ENCODE peak calls at places on chromosomes 7 and 10, in four cellular contexts. Q, M, W and F are unnamed samples.

GRCh38 chr10:72812798-72813430 is 80.6 kb upstream of the OIT3 start:
- DNase-seq in Q (no peak), M (no peak), W (no peak), F (no peak)

GRCh38 chr10:46555713-46556514 is 544 bp downstream of the GPRIN2 start:
- DNase-seq in Q (no peak), M (no peak), W (no peak), F (no peak)

GRCh38 chr7:6121141-6121540 is 90.0 kb downstream of the ANKRD61 start:
- DNase-seq in Q (no peak), M (no peak), W (no peak), F (no peak)

GRCh38 chr10:70432101-70432500 is 9.4 kb downstream of the NODAL start:
- DNase-seq in Q (no peak), M (peak), W (no peak), F (no peak)

GRCh38 chr10:28551086-28551485 is 18.2 kb downstream of the WAC start:
- DNase-seq in Q (no peak), M (no peak), W (no peak), F (no peak)

GRCh38 chr7:37150856-37151255 is 297.8 kb downstream of the ELMO1 start:
- DNase-seq in Q (no peak), M (no peak), W (no peak), F (no peak)

GRCh38 chr10:17210361-17210760 is 8.9 kb upstream of the TRDMT1 start:
- DNase-seq in Q (no peak), M (no peak), W (no peak), F (no peak)

GRCh38 chr7:142711722-142712616 is 37.3 kb upstream of the PRSS1 start:
- DNase-seq in Q (no peak), M (no peak), W (peak), F (peak)

GRCh38 chr7:106660862-106661720 is at the start of gene CCDC71L:
- DNase-seq in Q (peak), M (no peak), W (peak), F (peak)

GRCh38 chr7:38385682-38386081 is 112.2 kb upstream of the TARP start:
- DNase-seq in Q (no peak), M (no peak), W (no peak), F (no peak)

GRCh38 chr7:47513741-47514241 is 68.1 kb downstream of the TNS3 start:
- DNase-seq in Q (no peak), M (no peak), W (no peak), F (no peak)

GRCh38 chr10:88986549-88987242 is 3.9 kb upstream of the FAS start:
- DNase-seq in Q (no peak), M (peak), W (peak), F (no peak)

GRCh38 chr7:93171606-93172226 is 23.5 kb upstream of the SAMD9L start:
- DNase-seq in Q (no peak), M (no peak), W (no peak), F (no peak)

GRCh38 chr7:100675581-100676350 is 2.2 kb downstream of the GNB2 start:
- DNase-seq in Q (peak), M (no peak), W (peak), F (peak)

GRCh38 chr10:62045765-62046521 is 144.4 kb downstream of the ARID5B start:
- DNase-seq in Q (no peak), M (peak), W (no peak), F (no peak)

GRCh38 chr7:92915348-92915747 is 79.0 kb upstream of the CDK6 start:
- DNase-seq in Q (no peak), M (no peak), W (no peak), F (no peak)

GRCh38 chr7:100890640-100891521 is 1.4 kb upstream of the UFSP1 start:
- DNase-seq in Q (no peak), M (no peak), W (no peak), F (no peak)

GRCh38 chr10:112307631-112308502 is 24.7 kb downstream of the TECTB start:
- DNase-seq in Q (no peak), M (peak), W (peak), F (no peak)

GRCh38 chr7:102069913-102070629 is 216.6 kb upstream of the SH2B2 start:
- DNase-seq in Q (no peak), M (no peak), W (no peak), F (no peak)

GRCh38 chr7:147711429-147711828 is 879.1 kb upstream of the C7orf33 start:
- DNase-seq in Q (no peak), M (no peak), W (no peak), F (no peak)

DNA sequence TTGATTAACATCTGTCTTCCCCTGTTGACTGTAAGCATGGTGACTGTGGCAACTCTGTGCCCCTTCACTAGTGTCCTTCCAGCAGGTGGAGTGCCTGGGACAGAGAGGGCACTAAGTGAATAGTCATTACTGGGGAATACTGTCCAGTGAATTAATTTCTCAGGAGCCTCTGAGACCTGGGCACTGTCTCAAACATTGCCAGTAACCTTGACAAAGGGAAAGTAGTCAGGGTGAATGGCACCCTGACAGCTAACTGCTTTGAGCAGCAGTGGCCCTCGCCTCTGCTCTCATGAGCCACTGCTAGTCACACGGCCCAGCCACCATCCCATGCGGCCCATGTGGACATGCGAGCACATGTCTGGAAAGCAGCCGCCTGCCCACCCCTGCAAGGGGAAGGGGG is 13.1 kb upstream of the GRB10 start:
- DNase-seq in Q (no peak), M (no peak), W (no peak), F (no peak)
- TF ChIP-seq GABPA in Q (no peak), M (no peak), W (no peak), F (no peak)

GRCh38 chr10:122375761-122376160 is 1.3 kb downstream of the PLEKHA1 start:
- DNase-seq in Q (no peak), M (no peak), W (no peak), F (no peak)
- H3K27ac ChIP-seq in Q (no peak), M (peak), W (peak), F (no peak)

GRCh38 chr7:151840088-151840910 is 36.6 kb downstream of the PRKAG2 start:
- DNase-seq in Q (no peak), M (no peak), W (no peak), F (no peak)
- TF ChIP-seq GABPA in Q (no peak), M (no peak), W (no peak), F (no peak)

GRCh38 chr10:32143302-32143847 is 87.2 kb upstream of the KIF5B start:
- DNase-seq in Q (no peak), M (no peak), W (no peak), F (no peak)

GRCh38 chr10:32142646-32143045 is 86.4 kb upstream of the KIF5B start:
- DNase-seq in Q (no peak), M (no peak), W (no peak), F (no peak)

GRCh38 chr10:32141018-32141807 is 85.0 kb upstream of the KIF5B start:
- DNase-seq in Q (no peak), M (no peak), W (no peak), F (no peak)

GRCh38 chr10:32140403-32140802 is 84.2 kb upstream of the KIF5B start:
- DNase-seq in Q (no peak), M (no peak), W (no peak), F (no peak)

DNA sequence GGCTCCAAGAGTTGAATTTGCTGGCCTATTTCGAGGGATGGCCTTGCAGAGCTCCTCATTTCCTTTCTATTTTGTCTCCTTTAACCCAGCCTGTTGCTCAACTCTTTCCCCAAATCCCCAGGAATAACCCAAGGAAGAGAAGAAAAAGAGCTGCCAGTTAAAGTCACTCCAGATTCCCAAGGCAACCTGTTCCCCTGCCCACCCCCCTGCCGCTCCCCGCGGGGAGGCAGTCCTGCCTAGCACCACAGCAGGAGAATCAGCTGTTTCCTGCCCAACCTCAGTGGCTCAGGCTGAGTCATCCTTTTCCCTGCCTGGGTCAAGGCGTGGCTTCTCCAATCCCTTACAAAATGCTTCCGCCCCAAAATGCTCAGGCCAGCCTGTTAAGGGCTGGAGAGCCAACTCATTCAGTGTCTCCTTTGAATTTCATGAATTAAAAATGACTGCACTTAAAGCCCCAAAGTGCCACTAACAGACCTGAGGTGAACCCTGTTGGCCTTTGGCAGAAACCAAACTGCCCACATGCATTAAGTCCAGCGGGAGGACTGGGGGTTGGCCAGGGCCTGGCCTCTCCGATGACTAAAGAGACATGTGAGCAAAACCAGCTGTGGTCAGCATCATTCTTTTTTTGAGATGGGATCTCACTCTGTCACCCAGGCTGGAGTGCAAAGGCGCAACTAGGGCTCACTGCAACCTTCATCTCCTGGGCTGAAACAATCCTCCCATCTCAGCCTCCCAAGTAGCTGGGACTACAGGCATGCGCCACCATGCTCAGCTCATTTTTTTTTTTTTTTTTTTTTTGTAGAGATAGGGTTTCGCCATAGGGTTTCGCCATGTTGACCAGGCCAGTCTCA is 83.2 kb upstream of the KIF5B start:
- DNase-seq in Q (no peak), M (peak), W (peak), F (peak)
- H3K27ac ChIP-seq in Q (no peak), M (no peak), W (peak), F (no peak)

DNA sequence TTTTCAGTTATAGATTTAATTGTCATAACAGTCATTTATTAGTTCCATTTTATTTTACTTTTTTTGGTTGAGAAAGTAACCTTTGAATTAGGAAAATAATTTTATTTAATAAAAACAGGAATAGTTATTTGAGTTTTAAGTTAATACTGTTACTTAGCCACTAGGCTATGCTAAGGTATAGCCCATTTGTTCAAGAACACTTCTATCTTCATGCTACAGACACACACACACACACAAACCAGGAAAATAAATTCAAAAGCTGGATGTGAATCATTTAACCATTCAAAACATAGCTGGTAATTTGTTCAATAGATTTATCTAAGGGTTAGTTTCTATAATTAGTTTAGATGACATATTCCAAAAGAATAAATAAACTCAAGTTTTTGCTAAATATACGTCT is 148.4 kb downstream of the RNF133 start:
- DNase-seq in Q (no peak), M (no peak), W (no peak), F (no peak)
- TF ChIP-seq GABPA in Q (no peak), M (no peak), W (no peak), F (no peak)

GRCh38 chr10:82576093-82576492 is 701.1 kb downstream of the NRG3 start:
- DNase-seq in Q (no peak), M (no peak), W (no peak), F (no peak)

DNA sequence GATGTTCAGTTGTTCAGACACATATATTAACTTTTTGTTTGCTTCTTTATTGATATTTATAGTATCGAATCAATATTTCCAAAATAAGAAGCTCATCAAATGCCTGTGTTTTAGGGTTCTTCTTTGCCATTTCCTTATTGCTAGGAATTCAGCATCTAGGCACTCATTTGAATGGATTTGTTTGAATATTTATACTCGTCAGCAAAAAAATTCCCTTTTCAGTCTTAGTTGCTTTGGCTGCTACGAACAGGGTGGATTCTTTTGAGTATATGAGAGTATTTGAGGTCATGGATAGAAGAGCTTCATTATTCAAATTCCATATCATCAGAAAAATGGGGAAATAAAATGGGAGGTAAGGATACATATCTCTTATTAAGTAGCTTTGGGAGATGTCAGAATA is 706.9 kb downstream of the NRG3 start:
- DNase-seq in Q (no peak), M (no peak), W (no peak), F (no peak)
- H3K27ac ChIP-seq in Q (no peak), M (no peak), W (no peak), F (no peak)

DNA sequence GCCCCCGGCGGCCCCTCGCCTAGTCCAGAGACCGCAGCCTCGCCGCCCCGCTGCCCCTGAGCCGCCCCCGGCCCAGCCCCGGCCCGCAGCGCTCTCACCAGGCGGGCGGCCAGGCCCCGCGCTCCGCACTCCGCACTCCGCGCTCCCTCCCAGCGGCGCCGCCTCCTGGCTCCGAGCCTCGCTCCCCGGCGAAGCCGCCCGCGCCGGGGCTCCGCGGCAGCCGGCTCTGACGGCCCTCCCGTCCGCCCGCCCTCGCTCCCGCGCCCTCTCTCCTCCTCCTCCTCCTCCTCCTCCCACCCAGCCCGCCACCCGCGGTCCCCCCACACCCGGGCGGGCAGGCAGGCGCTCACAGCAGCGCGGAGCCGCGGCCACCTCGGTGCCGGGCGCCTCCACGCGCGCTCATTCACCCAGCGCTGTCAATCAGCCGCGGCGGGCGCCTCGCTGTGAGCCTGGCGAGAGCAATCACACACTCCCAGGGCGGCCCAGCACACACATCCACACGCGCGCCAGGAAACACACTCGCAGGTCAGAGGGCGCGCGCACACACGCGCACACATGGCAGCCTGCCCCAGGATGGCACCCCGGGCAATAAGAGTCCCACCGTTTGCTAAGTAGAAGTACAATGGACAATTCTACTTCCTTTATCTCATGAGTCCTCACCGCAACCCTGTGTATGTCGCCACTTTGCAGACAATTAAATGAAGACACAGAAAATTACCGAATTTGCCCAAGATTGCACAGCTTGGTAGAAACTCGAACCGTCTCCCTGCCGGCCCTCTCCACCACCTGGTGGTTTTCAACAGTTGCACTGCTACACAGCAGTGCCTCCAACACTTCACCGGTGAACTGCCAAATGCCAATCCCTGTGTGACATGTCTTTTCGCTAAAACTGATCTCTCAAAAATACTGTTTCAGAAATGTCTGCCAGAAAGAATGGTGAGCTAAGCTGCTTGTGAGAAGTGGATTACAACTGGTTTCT is at the start of gene PRRT4:
- DNase-seq in Q (no peak), M (no peak), W (peak), F (peak)
- TF ChIP-seq GABPA in Q (no peak), M (no peak), W (no peak), F (no peak)

GRCh38 chr10:30494558-30494957 is 60.6 kb downstream of the MAP3K8 start:
- DNase-seq in Q (no peak), M (no peak), W (no peak), F (no peak)
- H3K27ac ChIP-seq in Q (peak), M (no peak), W (no peak), F (peak)